ENCODE peak calls at places on chromosomes 13 and 19, in five cellular contexts. S is T-helper 2 cell treated with Interferon-gamma antibody and Interleukin-4, amounts not matched to agents 5 μg/mL and 100 μg/mL, for 36 hours; A is Right ventricle myocardium superior; O is MM.1S; B is left colon. K is an unnamed sample.

GRCh38 chr13:99605417-99606321 is 104.4 kb downstream of the TM9SF2 start:
- DNase-seq in B (peak; percentile 78), A (peak; percentile 63), O (peak; percentile 75), S (peak; percentile 43), K (no peak)

GRCh38 chr13:31860002-31860401 is 120.7 kb downstream of the RXFP2 start:
- DNase-seq in B (no peak), A (peak; percentile 59), S (no peak), O (no peak), K (no peak)

GRCh38 chr19:31518626-31519025 is 169.4 kb upstream of the TSHZ3 start:
- DNase-seq in A (no peak), O (no peak), S (no peak), B (no peak), K (no peak)

GRCh38 chr19:10686661-10687517 is 14.3 kb upstream of the QTRT1 start:
- DNase-seq in B (no peak), S (no peak), O (no peak), A (peak; percentile 82), K (peak; percentile 18)

GRCh38 chr19:55092423-55093318 is 17.0 kb downstream of the EPS8L1 start:
- DNase-seq in A (no peak), O (no peak), S (no peak), B (no peak), K (no peak)

GRCh38 chr13:21638319-21639282 is 32.3 kb upstream of the FGF9 start:
- DNase-seq in A (no peak), O (peak; percentile 15), B (no peak), S (no peak), K (peak; percentile 39)

GRCh38 chr13:112842343-112842856 is 126.6 kb upstream of the MCF2L start:
- DNase-seq in A (peak; percentile 72), S (no peak), O (peak; percentile 40), B (no peak), K (peak; percentile 74)

GRCh38 chr19:19554074-19555023 is 16.3 kb downstream of the CILP2 start:
- DNase-seq in B (no peak), O (no peak), A (peak; percentile 72), S (peak; percentile 40), K (peak; percentile 56)

GRCh38 chr19:10552596-10553053 is 8.9 kb downstream of the ATG4D start:
- DNase-seq in B (no peak), O (no peak), S (no peak), A (no peak), K (peak; percentile 37)

GRCh38 chr19:53101518-53101917 is 1.7 kb downstream of the ZNF160 start:
- DNase-seq in B (no peak), A (no peak), O (no peak), S (no peak), K (peak; percentile 29)

GRCh38 chr19:17873661-17874422 is 2.1 kb downstream of the SLC5A5 start:
- DNase-seq in S (peak; percentile 53), A (no peak), B (peak; percentile 43), O (peak; percentile 12), K (no peak)

GRCh38 chr19:41799444-41800000 is 3.1 kb downstream of the CEACAM3 start:
- DNase-seq in B (no peak), S (no peak), O (no peak), A (no peak), K (no peak)

GRCh38 chr13:59638404-59638803 is 525.3 kb downstream of the DIAPH3 start:
- DNase-seq in B (no peak), O (no peak), S (no peak), A (no peak), K (no peak)

GRCh38 chr13:43979492-43979891 is 99.8 kb downstream of the LACC1 start:
- DNase-seq in A (no peak), S (no peak), B (no peak), O (no peak), K (peak; percentile 48)

GRCh38 chr13:109743706-109744453 is 42.5 kb downstream of the IRS2 start:
- DNase-seq in O (peak; percentile 65), B (peak; percentile 60), A (no peak), S (peak; percentile 10), K (peak; percentile 89)

GRCh38 chr19:39111593-39112199 is 13.9 kb upstream of the PAK4 start:
- DNase-seq in A (no peak), O (no peak), S (no peak), B (no peak), K (no peak)

GRCh38 chr13:24700539-24700938 is 20.3 kb downstream of the ATP12A start:
- DNase-seq in S (no peak), A (no peak), B (no peak), O (no peak), K (no peak)

GRCh38 chr13:38530492-38530891 is 156.4 kb upstream of the FREM2 start:
- DNase-seq in B (no peak), O (no peak), A (no peak), S (no peak), K (peak; percentile 65)

GRCh38 chr13:24671367-24672117 is 8.7 kb upstream of the ATP12A start:
- DNase-seq in A (no peak), S (no peak), O (no peak), B (no peak), K (peak; percentile 92)

GRCh38 chr13:60788156-60788829 is 391.3 kb downstream of the TDRD3 start:
- DNase-seq in O (no peak), S (no peak), A (peak; percentile 54), B (no peak), K (no peak)

GRCh38 chr13:113928701-113929627 is 44.9 kb downstream of the C13orf46 start:
- DNase-seq in A (peak; percentile 92), O (no peak), S (no peak), B (peak; percentile 51), K (peak; percentile 60)

GRCh38 chr13:50537029-50537428 is 306.5 kb downstream of the DLEU7 start:
- DNase-seq in S (no peak), O (no peak), A (no peak), B (no peak), K (no peak)

GRCh38 chr19:49896863-49897621 is at the start of gene IL4I1:
- DNase-seq in A (no peak), S (peak; percentile 68), O (peak; percentile 75), B (no peak), K (no peak)

GRCh38 chr13:50387124-50387581 is 371.9 kb downstream of the KCNRG start:
- DNase-seq in O (peak; percentile 75), S (no peak), B (peak; percentile 33), A (peak; percentile 76), K (peak; percentile 60)

GRCh38 chr19:436413-436950 is 24.4 kb downstream of the SHC2 start:
- DNase-seq in S (no peak), B (no peak), O (no peak), A (no peak), K (no peak)

GRCh38 chr19:5149508-5149907 is 180.6 kb downstream of the KDM4B start:
- DNase-seq in B (no peak), O (no peak), A (peak; percentile 27), S (no peak), K (no peak)

GRCh38 chr13:93777504-93777903 is 550.9 kb downstream of the GPC6 start:
- DNase-seq in O (no peak), B (no peak), A (no peak), S (no peak), K (no peak)

GRCh38 chr19:23520441-23520840 is 125.2 kb upstream of the ZNF91 start:
- DNase-seq in S (no peak), B (no peak), O (no peak), A (no peak), K (no peak)

K was measured in choroid plexus epithelial cell.